ENCODE peak calls at places on chromosomes 5 and 9, in nine cellular contexts. K is neural crest cell, Z is brain microvascular endothelial cell, X is BE2C, Y is glutamatergic neuron, N is B cell, U is A673, W is foreskin fibroblast, F is kidney. C is an unnamed sample.

GRCh38 chr5:23318166-23318565 is 189.2 kb upstream of the PRDM9 start:
- DNase-seq in K (no peak), Z (no peak), X (no peak), Y (no peak), N (no peak), U (no peak), W (no peak), F (no peak), C (no peak)

GRCh38 chr9:37984672-37985611 is 81.0 kb upstream of the SLC25A51 start:
- DNase-seq in K (no peak), Z (peak), X (peak), Y (no peak), N (no peak), U (peak), W (peak), F (peak), C (peak)

GRCh38 chr9:70589571-70590263 is 175.3 kb upstream of the KLF9 start:
- DNase-seq in K (no peak), Z (peak), X (no peak), Y (no peak), N (no peak), U (no peak), W (peak), F (no peak), C (peak)

GRCh38 chr5:168002116-168002515 is 289.3 kb upstream of the WWC1 start:
- DNase-seq in K (no peak), Z (no peak), X (no peak), Y (no peak), N (no peak), U (no peak), W (no peak), F (no peak), C (no peak)

GRCh38 chr5:74510476-74510875 is 130.1 kb downstream of the ENC1 start:
- DNase-seq in K (no peak), Z (no peak), X (no peak), Y (no peak), N (no peak), U (no peak), W (peak), F (no peak), C (no peak)

GRCh38 chr9:76045217-76045616 is 154.7 kb downstream of the PCSK5 start:
- DNase-seq in K (no peak), Z (no peak), X (no peak), Y (no peak), N (no peak), U (no peak), W (no peak), F (no peak), C (peak)

GRCh38 chr9:109401169-109401989 is 80.5 kb upstream of the EPB41L4B start:
- DNase-seq in K (peak), Z (peak), X (peak), Y (peak), N (no peak), U (peak), W (peak), F (no peak), C (peak)

GRCh38 chr5:75666801-75667200 is 50.4 kb downstream of the POC5 start:
- DNase-seq in K (no peak), Z (no peak), X (peak), Y (no peak), N (no peak), U (no peak), W (no peak), F (no peak), C (no peak)

GRCh38 chr5:167307042-167307441 is 984.4 kb upstream of the WWC1 start:
- DNase-seq in K (no peak), Z (no peak), X (no peak), Y (no peak), N (no peak), U (no peak), W (no peak), F (no peak), C (no peak)

GRCh38 chr9:120931278-120932085 is 4.9 kb upstream of the TRAF1 start:
- DNase-seq in K (no peak), Z (no peak), X (no peak), Y (no peak), N (peak), U (peak), W (peak), F (no peak), C (peak)

GRCh38 chr9:33202552-33203300 is 35.6 kb upstream of the B4GALT1 start:
- DNase-seq in K (no peak), Z (peak), X (no peak), Y (no peak), N (peak), U (no peak), W (peak), F (peak), C (peak)

GRCh38 chr5:143142596-143143435 is 260.7 kb downstream of the NR3C1 start:
- DNase-seq in K (no peak), Z (no peak), X (no peak), Y (no peak), N (no peak), U (no peak), W (no peak), F (no peak), C (no peak)

GRCh38 chr5:178336889-178337785 is 104.5 kb upstream of the PHYKPL start:
- DNase-seq in K (no peak), Z (no peak), X (peak), Y (no peak), N (no peak), U (no peak), W (no peak), F (peak), C (no peak)
- TF ChIP-seq CTCF in K (no peak), Z (no peak), X (no peak), Y (no peak), N (no peak), U (no peak), W (no peak), F (no peak), C (no peak)

DNA sequence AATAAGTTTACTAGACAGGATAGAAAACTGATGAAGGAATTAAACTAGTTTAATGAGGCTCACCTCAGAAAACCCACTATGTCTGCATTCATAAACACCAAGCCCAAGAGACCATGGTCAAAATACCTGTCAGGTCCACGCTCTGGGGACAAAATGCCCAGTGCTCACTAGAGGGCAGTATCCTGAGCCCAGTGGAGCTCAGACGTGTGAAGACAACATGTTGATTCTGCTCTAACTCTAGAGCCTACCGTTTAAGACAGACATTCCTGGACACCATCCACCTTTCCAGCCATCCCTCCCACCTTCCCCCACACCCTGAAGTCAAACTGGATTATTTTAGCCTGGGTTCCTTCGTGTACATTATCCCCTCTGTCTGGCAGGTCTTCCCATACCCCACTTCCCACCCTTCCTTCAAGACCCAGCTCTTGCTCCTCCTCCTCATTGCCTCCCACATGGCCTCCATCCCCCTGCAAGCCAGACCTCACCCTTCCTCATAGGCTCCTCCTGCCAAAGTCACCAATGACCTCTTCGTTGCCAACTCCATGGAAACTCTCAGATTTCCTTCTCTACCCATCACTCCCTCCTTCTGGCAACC is 142.3 kb upstream of the FSTL4 start:
- DNase-seq in K (no peak), Z (peak), X (peak), Y (peak), N (peak), U (peak), W (peak), F (no peak), C (peak)
- TF ChIP-seq CTCF in K (peak), Z (peak), X (peak), Y (peak), N (peak), U (peak), W (peak), F (peak), C (peak)

DNA sequence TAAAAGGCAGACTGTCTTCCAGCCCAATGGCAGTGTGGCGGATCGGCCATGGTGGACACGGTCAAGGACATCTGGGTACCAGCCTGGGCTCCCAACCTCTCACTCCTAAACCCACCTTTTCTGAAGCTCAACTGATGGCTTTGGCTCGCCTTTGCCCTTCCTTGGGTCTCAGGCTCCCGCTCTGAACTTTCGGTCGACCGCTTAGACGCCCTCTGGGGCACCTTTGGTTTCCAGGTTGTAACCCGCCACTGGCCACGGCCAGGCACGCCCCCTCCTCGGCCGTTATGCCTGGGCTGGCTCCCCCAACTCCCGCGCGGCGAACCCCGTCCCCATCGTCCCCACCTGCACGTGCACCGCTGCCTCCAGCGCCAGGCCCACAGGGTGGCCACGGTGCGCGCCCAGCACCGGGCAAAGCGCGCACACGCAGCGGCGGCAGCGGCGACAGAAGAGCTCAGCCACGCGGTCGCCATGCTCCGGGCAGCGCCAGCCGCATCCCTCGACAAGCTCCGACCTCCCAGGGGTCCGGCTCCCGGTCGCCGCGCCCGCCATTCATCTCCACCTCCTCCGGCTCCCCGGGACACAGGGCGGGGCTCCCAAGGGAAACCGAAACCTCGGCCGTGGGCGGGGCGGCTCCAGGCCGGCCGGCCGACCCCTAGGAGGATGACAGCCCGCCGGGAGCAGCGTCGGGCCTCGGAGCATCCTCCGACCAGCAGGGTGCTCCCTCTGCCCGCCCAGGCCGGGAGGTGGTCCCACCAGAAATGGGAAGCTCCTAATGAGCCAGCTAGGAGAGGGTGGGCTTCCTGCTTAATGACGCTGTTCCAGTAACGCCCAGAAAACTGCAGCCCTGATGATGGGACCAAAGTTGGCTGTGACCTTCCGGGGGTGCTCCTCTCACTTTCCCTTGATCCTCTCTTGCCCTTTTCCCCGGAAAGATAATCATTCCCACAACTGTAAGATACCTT is at the start of gene TRIM14:
- DNase-seq in K (peak), Z (peak), X (peak), Y (peak), N (peak), U (peak), W (peak), F (peak), C (peak)
- TF ChIP-seq CTCF in K (peak), Z (peak), X (peak), Y (no peak), N (no peak), U (no peak), W (peak), F (no peak), C (peak)

DNA sequence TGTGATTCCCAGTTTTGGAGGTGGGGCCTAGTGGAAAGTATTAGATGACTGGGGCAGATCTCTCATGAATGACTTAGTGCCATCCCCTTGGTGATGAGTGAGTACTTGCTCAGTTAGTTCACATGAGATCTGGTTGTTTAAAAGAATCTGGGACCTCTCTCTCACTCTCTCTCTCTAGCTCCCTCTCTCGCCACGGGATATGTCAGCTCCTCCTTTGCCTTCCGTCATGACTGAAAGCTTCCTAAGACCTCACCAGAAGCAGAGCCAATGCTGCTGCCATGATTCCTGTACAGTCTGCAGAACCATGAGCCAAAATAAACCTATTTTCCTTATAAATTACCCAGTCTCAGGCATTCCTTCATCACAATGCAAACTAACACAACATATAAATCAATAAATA is 176.7 kb downstream of the PRELID2 start:
- DNase-seq in K (no peak), Z (no peak), X (no peak), Y (no peak), N (no peak), U (no peak), W (no peak), F (no peak), C (no peak)
- TF ChIP-seq CTCF in K (no peak), Z (no peak), X (no peak), Y (no peak), N (no peak), U (no peak), W (no peak), F (no peak), C (no peak)